ENCODE peak calls at places on chromosomes 1 and 21, in four cellular contexts. B, T, J and C are unnamed samples. For H3K4me1, the result is how much of the 10 kb centered on the place peaks cover.

GRCh38 chr1:118116909-118117308 is 68.1 kb downstream of the SPAG17 start:
- DNase-seq in B (no peak), T (no peak), J (no peak), C (no peak)

GRCh38 chr1:66137235-66137634 is 344.5 kb downstream of the PDE4B start:
- DNase-seq in B (no peak), T (no peak), J (no peak), C (no peak)

GRCh38 chr1:32241011-32241763 is 5.8 kb upstream of the FAM167B start:
- DNase-seq in B (peak), T (peak), J (no peak), C (peak)

GRCh38 chr1:24970399-24970753 is 40.3 kb upstream of the RUNX3 start:
- DNase-seq in B (peak), T (no peak), J (no peak), C (no peak)

GRCh38 chr21:16522512-16522911 is 792.7 kb downstream of the USP25 start:
- DNase-seq in B (no peak), T (no peak), J (no peak), C (no peak)

GRCh38 chr1:235107368-235108184 is 21.1 kb downstream of the TOMM20 start:
- DNase-seq in B (no peak), T (no peak), J (no peak), C (no peak)

GRCh38 chr21:26709090-26709489 is 136.0 kb upstream of the CYYR1 start:
- DNase-seq in B (no peak), T (no peak), J (no peak), C (no peak)

GRCh38 chr1:193185861-193186714 is at the start of gene B3GALT2:
- DNase-seq in B (no peak), T (no peak), J (no peak), C (no peak)

GRCh38 chr1:43619996-43620920 is 29.7 kb upstream of the KDM4A start:
- DNase-seq in B (peak), T (no peak), J (no peak), C (no peak)

GRCh38 chr1:35031103-35031452 is 667 bp downstream of the ZMYM6 start:
- DNase-seq in B (peak), T (peak), J (peak), C (peak)

GRCh38 chr1:244409648-244410164 is 42.0 kb downstream of the ADSS2 start:
- DNase-seq in B (no peak), T (no peak), J (no peak), C (no peak)

GRCh38 chr1:179126338-179127060 is 44.6 kb downstream of the TOR3A start:
- DNase-seq in B (no peak), T (peak), J (no peak), C (peak)

GRCh38 chr21:41593051-41593783 is 85.3 kb upstream of the TMPRSS2 start:
- DNase-seq in B (no peak), T (no peak), J (no peak), C (no peak)

GRCh38 chr1:114353233-114353632 is 157.8 kb downstream of the TRIM33 start:
- DNase-seq in B (peak), T (peak), J (no peak), C (peak)

GRCh38 chr1:171798760-171799159 is 17.3 kb downstream of the METTL13 start:
- DNase-seq in B (no peak), T (no peak), J (no peak), C (no peak)

GRCh38 chr1:244642526-244642925 is 10.4 kb upstream of the DESI2 start:
- DNase-seq in B (no peak), T (no peak), J (no peak), C (no peak)

GRCh38 chr21:28832013-28832714 is 160.5 kb downstream of the LTN1 start:
- DNase-seq in B (no peak), T (no peak), J (no peak), C (no peak)

GRCh38 chr21:37994211-37994610 is 78.0 kb upstream of the KCNJ6 start:
- DNase-seq in B (no peak), T (no peak), J (no peak), C (no peak)

GRCh38 chr21:46071082-46071481 is 26.8 kb upstream of the COL6A2 start:
- DNase-seq in B (peak), T (peak), J (no peak), C (peak)

GRCh38 chr1:213034713-213035112 is 16.3 kb upstream of the RPS6KC1 start:
- DNase-seq in B (no peak), T (no peak), J (no peak), C (no peak)

GRCh38 chr1:165403835-165404482 is 41.0 kb downstream of the RXRG start:
- DNase-seq in B (no peak), T (no peak), J (no peak), C (no peak)

GRCh38 chr1:10155087-10155712 is 55.2 kb upstream of the KIF1B start:
- DNase-seq in B (no peak), T (no peak), J (no peak), C (no peak)

GRCh38 chr1:41045740-41046139 is 24.2 kb upstream of the SLFNL1 start:
- DNase-seq in B (no peak), T (no peak), J (no peak), C (peak)

GRCh38 chr21:42580793-42581201 is 67.1 kb downstream of the SLC37A1 start:
- DNase-seq in B (no peak), T (peak), J (no peak), C (no peak)

GRCh38 chr1:223177681-223178080 is 34.6 kb upstream of the TLR5 start:
- DNase-seq in B (no peak), T (peak), J (no peak), C (no peak)

GRCh38 chr1:181479137-181479745 is 4.1 kb upstream of the CACNA1E start:
- DNase-seq in B (no peak), T (no peak), J (no peak), C (peak)

GRCh38 chr1:228373004-228373680 is 33.5 kb downstream of the TRIM11 start:
- DNase-seq in B (peak), T (no peak), J (no peak), C (no peak)

GRCh38 chr1:163822933-163823511 is 501.3 kb downstream of the NUF2 start:
- DNase-seq in B (no peak), T (no peak), J (no peak), C (no peak)

GRCh38 chr21:28986677-28987076 is 6.0 kb downstream of the LTN1 start:
- DNase-seq in B (no peak), T (no peak), J (no peak), C (no peak)

GRCh38 chr1:6234502-6235295 is 1.1 kb downstream of the ICMT start:
- DNase-seq in B (no peak), T (no peak), J (no peak), C (peak)

GRCh38 chr1:25030674-25031589 is 100.9 kb upstream of the RUNX3 start:
- DNase-seq in B (no peak), T (no peak), J (peak), C (no peak)

GRCh38 chr1:154937051-154937987 is 800 bp upstream of the PMVK start:
- DNase-seq in B (peak), T (peak), J (peak), C (peak)

GRCh38 chr1:7373936-7374760 is 396.9 kb upstream of the VAMP3 start:
- DNase-seq in B (no peak), T (no peak), J (no peak), C (no peak)

DNA sequence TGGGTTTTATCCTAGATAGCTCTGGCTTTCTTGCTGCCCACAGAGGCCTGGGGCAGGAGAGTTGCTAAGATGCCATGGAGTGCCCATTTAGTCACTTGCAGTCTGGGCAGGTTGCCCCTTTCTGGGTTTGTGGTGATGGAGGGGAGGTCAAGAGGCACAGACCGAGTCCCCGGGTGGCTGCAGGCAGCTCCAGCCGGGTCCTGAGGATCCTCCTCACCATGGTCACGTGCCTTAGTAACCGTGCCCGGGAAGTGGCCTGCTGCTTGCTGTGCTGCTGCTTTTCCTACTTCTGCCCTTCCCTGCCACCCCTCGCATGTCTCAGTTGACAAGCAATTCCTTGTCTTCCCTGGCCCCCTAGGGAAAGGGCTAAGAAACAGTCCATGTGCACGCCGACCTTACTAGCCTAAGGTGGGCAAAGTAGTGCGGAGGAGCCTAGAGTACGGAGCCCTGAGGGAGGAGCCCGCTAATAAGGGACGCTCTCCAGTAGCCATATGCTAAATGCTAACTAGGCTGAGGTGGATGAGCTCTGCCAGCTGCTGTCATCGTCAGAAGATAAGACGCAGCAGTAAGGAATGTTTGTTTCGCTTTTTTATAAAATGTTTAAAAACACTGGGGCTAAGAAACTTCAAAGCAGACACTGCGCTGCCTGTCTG is 34.9 kb downstream of the CLCA1 start:
- DNase-seq in B (no peak), T (peak), J (no peak), C (no peak)
- H3K27ac ChIP-seq in B (no peak), T (peak), J (no peak), C (no peak)

DNA sequence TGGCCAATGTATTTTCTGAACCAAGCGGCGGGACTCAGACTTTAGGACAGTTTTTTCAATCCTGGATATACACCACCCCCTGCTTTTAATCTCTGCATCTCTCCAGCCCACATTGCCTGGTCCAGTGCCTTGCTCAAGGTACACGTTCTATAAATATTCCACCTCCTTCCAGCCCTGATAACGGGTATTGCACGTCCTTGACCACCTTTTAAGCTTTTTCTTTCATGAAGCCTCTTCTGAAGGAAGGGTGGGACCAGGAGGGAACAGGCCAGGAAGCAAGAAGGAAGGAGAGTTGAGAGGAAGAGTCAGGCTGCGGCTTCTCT is 3.4 kb downstream of the S100A16 start:
- DNase-seq in B (no peak), T (no peak), J (no peak), C (no peak)
- H3K4me1 ChIP-seq in B (under half), T (under half), J (under half), C (under half)

GRCh38 chr1:94501925-94502324 is 39.6 kb downstream of the F3 start:
- DNase-seq in B (no peak), T (no peak), J (no peak), C (no peak)
- TF ChIP-seq CTCF in B (no peak), T (no peak), J (no peak), C (no peak)

GRCh38 chr1:200990114-200990513 is 33.4 kb downstream of the KIF21B start:
- DNase-seq in B (no peak), T (no peak), J (no peak), C (no peak)
- H3K27ac ChIP-seq in B (no peak), T (no peak), J (no peak), C (no peak)

GRCh38 chr1:201539561-201540404 is 856 bp downstream of the NAV1 start:
- DNase-seq in B (no peak), T (no peak), J (no peak), C (peak)
- H3K4me1 ChIP-seq in B (under half), T (half or more), J (under half), C (under half)

GRCh38 chr1:91527781-91528180 is 27.1 kb downstream of the CDC7 start:
- DNase-seq in B (no peak), T (no peak), J (no peak), C (no peak)

GRCh38 chr1:91533625-91534024 is 33.0 kb downstream of the CDC7 start:
- DNase-seq in B (no peak), T (no peak), J (no peak), C (no peak)

GRCh38 chr1:91526496-91526895 is 25.8 kb downstream of the CDC7 start:
- DNase-seq in B (no peak), T (no peak), J (no peak), C (no peak)

GRCh38 chr1:91535441-91535840 is 34.8 kb downstream of the CDC7 start:
- DNase-seq in B (no peak), T (no peak), J (no peak), C (no peak)

GRCh38 chr1:91529856-91530255 is 29.2 kb downstream of the CDC7 start:
- DNase-seq in B (no peak), T (no peak), J (no peak), C (no peak)
- TF ChIP-seq CTCF in B (no peak), T (no peak), J (no peak), C (no peak)

DNA sequence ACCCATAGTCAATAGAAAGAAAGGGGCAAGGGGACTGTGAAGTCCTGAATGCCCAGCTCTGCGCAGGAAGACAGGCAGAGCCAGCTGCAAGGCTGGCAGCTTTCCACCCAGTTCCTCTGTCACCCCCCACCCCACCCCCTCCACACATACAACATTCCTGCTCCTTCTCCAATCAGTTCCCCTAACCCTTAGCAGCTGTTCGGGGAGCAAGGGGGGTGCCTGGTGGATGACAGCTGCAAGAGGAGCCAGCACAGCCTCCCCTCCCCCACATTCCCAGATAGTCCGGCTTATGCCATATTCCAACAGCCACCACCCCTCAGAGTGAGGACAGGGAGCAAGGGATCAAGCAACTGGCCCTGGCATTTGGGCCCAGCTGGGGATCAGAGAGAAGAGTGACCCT is 9.7 kb downstream of the ARHGEF2 start:
- DNase-seq in B (no peak), T (no peak), J (no peak), C (peak)
- H3K27ac ChIP-seq in B (no peak), T (peak), J (no peak), C (peak)

DNA sequence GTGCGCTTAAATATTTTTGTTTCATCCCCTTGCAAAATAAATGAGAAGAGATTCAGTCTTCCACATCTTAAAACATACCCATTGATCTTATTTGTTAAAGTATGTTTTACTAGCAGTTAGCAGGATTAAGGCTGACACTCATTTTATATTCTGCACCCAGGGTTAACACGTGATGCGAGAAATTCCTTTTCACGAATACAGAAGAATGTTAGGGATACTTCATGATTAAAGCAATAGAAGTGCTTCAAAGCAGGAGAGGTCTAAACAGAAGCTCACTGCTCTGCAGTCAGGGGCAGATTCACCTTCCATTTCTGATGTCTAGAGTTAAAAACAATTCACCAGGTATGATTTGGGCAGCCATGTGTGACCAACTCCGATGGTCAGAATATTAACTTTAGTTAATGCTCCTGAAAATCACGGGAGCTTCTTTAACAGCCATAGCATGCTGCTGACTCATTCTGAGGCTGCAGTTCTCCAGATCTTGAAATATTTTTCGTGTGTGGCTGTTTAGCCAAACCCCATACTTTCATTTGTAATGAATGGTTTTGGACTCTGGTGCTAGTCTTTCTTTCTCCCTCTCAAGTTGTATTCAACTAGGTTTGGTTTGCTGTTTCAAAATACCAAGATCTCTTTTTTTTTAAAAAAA is 19.7 kb downstream of the BCAR3 start:
- DNase-seq in B (no peak), T (no peak), J (no peak), C (no peak)
- H3K4me1 ChIP-seq in B (under half), T (under half), J (under half), C (under half)

GRCh38 chr1:23367451-23367790 is 2.2 kb downstream of the ZNF436 start:
- DNase-seq in B (peak), T (no peak), J (no peak), C (no peak)

GRCh38 chr1:23367791-23368561 is 1.7 kb downstream of the ZNF436 start:
- DNase-seq in B (peak), T (peak), J (peak), C (peak)

GRCh38 chr1:23370270-23370743 is 671 bp upstream of the ZNF436 start:
- DNase-seq in B (peak), T (no peak), J (no peak), C (no peak)

GRCh38 chr1:23369335-23370013 is at the start of gene ZNF436:
- DNase-seq in B (peak), T (peak), J (peak), C (peak)

DNA sequence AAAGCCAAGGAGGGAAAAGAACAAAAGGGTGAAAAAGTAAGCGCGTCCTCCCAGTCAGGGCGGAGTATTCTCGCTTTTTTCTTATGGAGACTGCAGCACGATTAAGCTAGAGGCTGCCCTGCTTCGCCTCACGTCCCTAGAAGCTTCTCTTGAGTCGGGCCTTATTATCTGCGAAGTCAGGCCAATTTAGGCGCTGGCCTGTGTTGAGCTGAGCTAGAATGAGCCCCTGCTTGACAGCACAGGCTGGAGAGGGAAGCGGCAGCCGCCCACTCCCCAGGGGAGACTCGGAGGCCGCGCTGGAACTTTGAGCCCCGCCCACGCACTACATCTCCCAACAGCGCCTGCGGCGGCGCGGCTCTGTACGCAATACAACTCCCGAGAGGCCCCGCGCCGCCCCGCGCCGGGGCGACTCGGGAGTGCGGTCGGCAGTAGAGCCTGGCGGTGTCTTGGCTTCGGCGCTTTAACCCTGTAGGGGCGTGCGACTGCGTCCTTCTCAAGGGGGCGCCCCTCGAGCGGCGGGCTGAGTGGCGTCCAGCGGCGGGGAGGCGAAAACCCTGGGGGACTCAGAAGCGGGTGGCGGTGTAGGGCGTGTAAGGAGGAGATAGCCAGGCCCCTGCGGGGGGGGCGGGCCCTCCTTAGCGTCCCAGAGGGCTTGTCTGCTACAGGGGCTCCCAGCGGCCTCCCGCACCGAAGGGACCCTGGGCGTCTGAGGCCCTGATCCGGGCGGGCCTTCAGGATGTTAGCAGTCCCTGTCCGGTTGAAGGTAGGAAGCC is 888 bp downstream of the ZNF436 start:
- DNase-seq in B (peak), T (peak), J (peak), C (peak)
- TF ChIP-seq CTCF in B (no peak), T (no peak), J (no peak), C (no peak)

GRCh38 chr1:84434756-84435142 is 36.5 kb downstream of the DNASE2B start:
- DNase-seq in B (no peak), T (no peak), J (no peak), C (no peak)
- H3K27ac ChIP-seq in B (no peak), T (peak), J (peak), C (no peak)